ENCODE peak calls at places on chromosomes 1 and 21, in five cellular contexts. X is GM20000, H is mammary epithelial cell, Z is cardiac fibroblast, L is BE2C. G is an unnamed sample.

GRCh38 chr1:149884433-149885363 is 14.7 kb upstream of the BOLA1 start:
- DNase-seq in X (no peak), L (no peak), H (peak), Z (peak), G (no peak)

GRCh38 chr1:214581785-214582184 is 21.2 kb upstream of the CENPF start:
- DNase-seq in H (peak), X (no peak), L (no peak), Z (peak), G (no peak)

GRCh38 chr1:193229136-193229535 is 42.7 kb upstream of the B3GALT2 start:
- DNase-seq in L (no peak), Z (peak), X (no peak), H (peak), G (no peak)

GRCh38 chr1:198657550-198658064 is 18.8 kb downstream of the PTPRC start:
- DNase-seq in L (no peak), X (no peak), Z (peak), H (peak), G (no peak)

GRCh38 chr1:170807432-170807831 is 127.9 kb upstream of the MROH9 start:
- DNase-seq in Z (peak), H (peak), L (no peak), X (no peak), G (no peak)

GRCh38 chr1:186183970-186184628 is 191.0 kb downstream of the TPR start:
- DNase-seq in H (no peak), L (no peak), Z (peak), X (peak), G (no peak)

GRCh38 chr1:217090073-217090911 is 367.1 kb upstream of the ESRRG start:
- DNase-seq in L (no peak), Z (no peak), H (no peak), X (no peak), G (no peak)

GRCh38 chr1:57512386-57512785 is 88.5 kb upstream of the DAB1 start:
- DNase-seq in H (no peak), X (no peak), L (no peak), Z (no peak), G (no peak)

GRCh38 chr1:65309317-65310077 is at the start of gene DNAJC6:
- DNase-seq in L (peak), H (peak), X (peak), Z (peak), G (peak)

GRCh38 chr1:169443923-169444322 is 16.6 kb upstream of the CCDC181 start:
- DNase-seq in H (no peak), X (no peak), Z (no peak), L (no peak), G (no peak)

GRCh38 chr1:183148599-183148998 is 37.5 kb upstream of the LAMC2 start:
- DNase-seq in Z (peak), X (no peak), L (no peak), H (peak), G (no peak)

GRCh38 chr1:47710075-47711071 is 272.5 kb downstream of the FOXD2 start:
- DNase-seq in L (peak), X (peak), H (peak), Z (peak), G (peak)

GRCh38 chr1:240152611-240153297 is 61.1 kb downstream of the FMN2 start:
- DNase-seq in Z (peak), H (no peak), X (no peak), L (no peak), G (no peak)

GRCh38 chr1:183077107-183077506 is 53.9 kb downstream of the LAMC1 start:
- DNase-seq in X (no peak), L (no peak), H (no peak), Z (no peak), G (no peak)

GRCh38 chr1:205248793-205249601 is 21.3 kb downstream of the TMCC2 start:
- DNase-seq in H (no peak), X (no peak), Z (peak), L (peak), G (no peak)

GRCh38 chr1:2800664-2801045 is 838 bp downstream of the TTC34 start:
- DNase-seq in H (no peak), Z (no peak), X (no peak), L (no peak), G (peak)

GRCh38 chr1:224500802-224501201 is 66.2 kb upstream of the WDR26 start:
- DNase-seq in H (no peak), X (no peak), Z (no peak), L (no peak), G (peak)

GRCh38 chr21:35034203-35034926 is 14.7 kb downstream of the RUNX1 start:
- DNase-seq in L (no peak), Z (no peak), H (no peak), X (no peak), G (no peak)

GRCh38 chr21:45640888-45641479 is 2.5 kb upstream of the PCBP3 start:
- DNase-seq in X (no peak), L (peak), H (no peak), Z (peak), G (peak)

GRCh38 chr1:162110910-162111309 is 41.4 kb downstream of the NOS1AP start:
- DNase-seq in X (no peak), L (no peak), Z (no peak), H (no peak), G (no peak)

GRCh38 chr21:29217818-29218252 is 80.9 kb upstream of the BACH1 start:
- DNase-seq in L (no peak), Z (peak), X (no peak), H (peak), G (no peak)

GRCh38 chr1:18032475-18032874 is 75.1 kb upstream of the IGSF21 start:
- DNase-seq in Z (no peak), H (no peak), X (no peak), L (no peak), G (no peak)

GRCh38 chr1:90687747-90688146 is 29.4 kb downstream of the BARHL2 start:
- DNase-seq in L (no peak), Z (no peak), H (no peak), X (no peak), G (no peak)

GRCh38 chr1:58816747-58817221 is 32.9 kb upstream of the JUN start:
- DNase-seq in Z (peak), X (no peak), L (no peak), H (no peak), G (no peak)

GRCh38 chr1:217542136-217542777 is 88.6 kb downstream of the GPATCH2 start:
- DNase-seq in X (no peak), L (no peak), H (no peak), Z (no peak), G (no peak)

GRCh38 chr1:192763756-192764155 is 45.1 kb upstream of the RGS2 start:
- DNase-seq in L (no peak), H (no peak), X (no peak), Z (peak), G (no peak)

GRCh38 chr1:167517535-167518330 is 596 bp downstream of the CD247 start:
- DNase-seq in X (no peak), H (no peak), Z (peak), L (peak), G (no peak)

GRCh38 chr1:62800825-62801306 is 16.9 kb downstream of the ATG4C start:
- DNase-seq in L (no peak), H (no peak), Z (no peak), X (peak), G (no peak)

GRCh38 chr1:201883786-201884185 is 4.9 kb upstream of the SHISA4 start:
- DNase-seq in H (peak), Z (peak), L (no peak), X (no peak), G (no peak)

GRCh38 chr21:36834192-36834591 is 132.3 kb downstream of the HLCS start:
- DNase-seq in X (no peak), H (no peak), Z (no peak), L (no peak), G (no peak)

GRCh38 chr1:107594541-107594940 is 370.4 kb downstream of the VAV3 start:
- DNase-seq in H (peak), X (no peak), Z (no peak), L (no peak), G (no peak)

GRCh38 chr1:100883963-100884362 is 10.7 kb downstream of the EXTL2 start:
- DNase-seq in Z (peak), H (peak), X (no peak), L (no peak), G (no peak)

GRCh38 chr1:182299728-182300581 is 91.6 kb downstream of the GLUL start:
- DNase-seq in L (no peak), X (no peak), H (peak), Z (no peak), G (no peak)

GRCh38 chr1:86706018-86706417 is 1.6 kb downstream of the SH3GLB1 start:
- DNase-seq in H (peak), X (no peak), L (no peak), Z (peak), G (no peak)

GRCh38 chr1:51189421-51190073 is 46.5 kb upstream of the RNF11 start:
- DNase-seq in H (peak), Z (peak), L (peak), X (peak), G (no peak)

GRCh38 chr1:240337795-240338194 is 246.1 kb downstream of the FMN2 start:
- DNase-seq in X (no peak), Z (peak), H (no peak), L (no peak), G (no peak)

GRCh38 chr1:174068000-174068399 is 45.8 kb upstream of the RC3H1 start:
- DNase-seq in H (peak), L (no peak), Z (peak), X (no peak), G (no peak)

DNA sequence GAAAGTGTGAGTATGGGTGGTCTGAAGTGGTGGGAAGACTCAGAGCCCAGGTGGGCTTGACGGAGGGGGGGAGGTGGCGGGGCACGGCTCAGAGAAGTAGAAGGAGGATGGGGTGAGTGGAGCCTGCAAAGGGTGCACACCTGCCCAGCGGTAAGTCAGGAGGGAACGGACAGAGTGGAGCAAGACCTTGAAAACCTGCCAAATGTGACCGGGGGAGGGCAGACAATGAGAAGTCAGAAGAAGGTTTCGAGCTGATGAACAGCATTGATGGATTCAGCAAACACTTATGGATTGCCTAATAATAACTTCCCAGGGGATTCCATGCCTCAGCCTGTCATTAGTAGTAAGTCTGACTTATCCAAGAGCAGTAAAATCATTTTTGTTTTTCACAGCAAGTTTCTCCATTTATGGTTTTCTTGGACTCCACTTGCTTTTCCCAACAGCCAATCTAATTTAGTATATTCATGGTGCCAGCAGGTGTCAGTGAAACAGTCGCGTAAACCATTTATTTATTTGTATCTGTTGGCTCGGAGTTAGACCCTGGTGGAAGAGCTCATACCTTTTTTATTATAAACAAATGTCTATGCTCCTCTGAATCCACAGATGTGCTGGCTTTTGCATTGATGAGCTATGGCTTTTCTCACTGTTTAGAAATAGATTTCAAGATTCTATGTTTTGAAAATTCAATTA is 279.1 kb downstream of the PCP4 start:
- DNase-seq in Z (no peak), X (no peak), H (peak), L (no peak), G (no peak)
- TF ChIP-seq CTCF in Z (no peak), X (no peak), H (no peak), L (no peak), G (no peak)

GRCh38 chr1:72623299-72623708 is 341.0 kb upstream of the NEGR1 start:
- DNase-seq in H (peak), X (peak), Z (peak), L (no peak), G (no peak)
- TF ChIP-seq CTCF in H (peak), X (no peak), Z (peak), L (peak), G (peak)

GRCh38 chr1:119219711-119220110 is 79.3 kb upstream of the WARS2 start:
- DNase-seq in X (no peak), Z (no peak), H (no peak), L (no peak), G (no peak)

GRCh38 chr1:119222271-119222670 is 81.8 kb upstream of the WARS2 start:
- DNase-seq in Z (no peak), L (no peak), H (no peak), X (no peak), G (no peak)

GRCh38 chr1:119225270-119225669 is 84.8 kb upstream of the WARS2 start:
- DNase-seq in L (no peak), X (no peak), H (no peak), Z (no peak), G (no peak)

GRCh38 chr1:119217429-119217828 is 77.0 kb upstream of the WARS2 start:
- DNase-seq in L (no peak), X (no peak), H (no peak), Z (no peak), G (no peak)

DNA sequence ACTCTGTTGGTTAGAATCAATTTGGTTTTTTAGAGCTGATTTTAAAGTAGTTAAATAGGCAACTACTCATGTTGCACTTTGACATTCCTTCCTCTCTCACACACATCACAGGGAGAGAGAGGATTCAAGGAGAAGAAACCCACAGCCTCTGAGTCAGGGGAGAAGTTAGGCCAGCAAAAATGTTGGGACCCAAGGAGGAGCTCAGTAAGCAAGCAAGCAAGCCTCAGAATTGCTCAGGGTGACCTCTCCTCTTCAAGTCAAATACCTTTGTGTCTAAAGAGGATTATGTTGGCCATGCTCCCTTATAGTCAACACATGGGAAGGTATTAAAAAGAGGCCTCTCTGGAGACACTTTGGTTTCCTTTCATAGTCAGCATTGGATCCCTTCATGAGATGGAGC is 80.5 kb upstream of the WARS2 start:
- DNase-seq in H (peak), X (no peak), L (no peak), Z (peak), G (no peak)
- TF ChIP-seq CTCF in H (no peak), X (no peak), L (no peak), Z (no peak), G (no peak)

GRCh38 chr1:236558069-236558468 is 34.3 kb downstream of the LGALS8 start:
- DNase-seq in H (no peak), L (no peak), Z (no peak), X (no peak), G (no peak)

GRCh38 chr1:236561976-236562375 is 38.2 kb downstream of the LGALS8 start:
- DNase-seq in X (no peak), Z (no peak), H (no peak), L (peak), G (no peak)

GRCh38 chr1:236565530-236565929 is 38.8 kb downstream of the HEATR1 start:
- DNase-seq in L (no peak), X (no peak), H (no peak), Z (no peak), G (no peak)

GRCh38 chr1:236556606-236557005 is 32.8 kb downstream of the LGALS8 start:
- DNase-seq in H (no peak), X (no peak), L (no peak), Z (no peak), G (no peak)

GRCh38 chr1:236560213-236560771 is 36.5 kb downstream of the LGALS8 start:
- DNase-seq in X (no peak), H (no peak), L (no peak), Z (no peak), G (no peak)
- TF ChIP-seq CTCF in X (no peak), H (no peak), L (no peak), Z (peak), G (no peak)

GRCh38 chr1:178541829-178542553 is 29.1 kb downstream of the TEX35 start:
- DNase-seq in X (peak), H (peak), L (peak), Z (no peak), G (peak)
- TF ChIP-seq CTCF in X (no peak), H (no peak), L (no peak), Z (no peak), G (no peak)

DNA sequence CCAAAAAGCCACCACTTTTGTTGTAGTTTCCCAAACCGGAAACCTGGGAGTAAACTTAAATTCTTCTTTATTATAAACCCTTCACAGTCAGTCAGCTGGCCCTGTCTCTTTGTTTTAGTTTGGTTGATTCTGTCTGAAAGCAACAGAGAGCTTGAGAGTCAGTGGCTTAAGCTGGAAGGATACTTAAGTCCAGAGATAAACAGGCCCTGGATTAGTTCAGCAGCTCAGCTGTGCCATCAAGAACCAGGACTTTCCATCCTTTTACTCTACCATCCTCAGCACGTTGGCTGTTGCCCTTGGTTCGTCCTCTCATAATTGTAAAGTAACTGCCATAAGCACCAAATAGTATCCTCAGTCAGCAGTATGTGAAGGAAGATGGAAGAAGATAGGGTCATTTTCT is 4.5 kb downstream of the DESI2 start:
- DNase-seq in X (no peak), Z (no peak), H (no peak), L (no peak), G (no peak)
- TF ChIP-seq CTCF in X (no peak), Z (no peak), H (no peak), L (no peak), G (no peak)

GRCh38 chr1:180188103-180188506 is 33.4 kb downstream of the QSOX1 start:
- DNase-seq in L (peak), H (peak), Z (peak), X (peak), G (peak)
- TF ChIP-seq CTCF in L (peak), H (peak), Z (peak), X (peak), G (peak)

GRCh38 chr1:11885922-11886321 is 27.2 kb upstream of the NPPB start:
- DNase-seq in H (no peak), L (no peak), X (no peak), Z (no peak), G (no peak)

GRCh38 chr1:11888206-11888876 is 29.6 kb upstream of the NPPB start:
- DNase-seq in Z (no peak), L (no peak), H (no peak), X (no peak), G (no peak)

GRCh38 chr1:11888877-11889208 is 30.1 kb upstream of the NPPB start:
- DNase-seq in H (no peak), L (no peak), X (no peak), Z (no peak), G (no peak)

GRCh38 chr1:11886986-11887665 is 28.4 kb upstream of the NPPB start:
- DNase-seq in H (no peak), Z (no peak), X (no peak), L (no peak), G (no peak)

GRCh38 chr1:11887666-11888007 is 28.9 kb upstream of the NPPB start:
- DNase-seq in X (no peak), H (no peak), L (no peak), Z (no peak), G (no peak)
- TF ChIP-seq CTCF in X (no peak), H (no peak), L (no peak), Z (no peak), G (no peak)

G was measured in glutamatergic neuron.